ENCODE peak calls at places on chromosome X, in six cellular contexts. N is GM13977, I is body of pancreas, M is fibroblast of mammary gland, G is GM20000, O is endodermal cell. U is an unnamed sample.

GRCh38 chrX:10254746-10255145 is 98.0 kb downstream of the CLCN4 start:
- DNase-seq in N (no peak), I (peak; percentile 7), M (no peak), G (no peak), O (no peak), U (no peak)

GRCh38 chrX:108735680-108736508 is 469 bp downstream of the IRS4 start:
- DNase-seq in N (peak; percentile 21), I (no peak), M (no peak), G (peak; percentile 7), O (no peak), U (peak; percentile 8)

GRCh38 chrX:6852869-6853268 is 294.6 kb upstream of the STS start:
- DNase-seq in N (no peak), I (no peak), M (no peak), G (no peak), O (no peak), U (no peak)

GRCh38 chrX:68831405-68832100 is 2.7 kb downstream of the EFNB1 start:
- DNase-seq in N (no peak), I (no peak), M (no peak), G (no peak), O (peak; percentile 47), U (no peak)

GRCh38 chrX:11137543-11138139 is 26.5 kb downstream of the HCCS start:
- DNase-seq in N (peak; percentile 59), I (no peak), M (peak; percentile 64), G (peak; percentile 30), O (no peak), U (peak; percentile 20)

GRCh38 chrX:135425566-135425965 is 3.8 kb downstream of the SMIM10L2A start:
- DNase-seq in N (no peak), I (no peak), M (peak; percentile 3), G (no peak), O (no peak), U (no peak)

GRCh38 chrX:136030357-136031225 is 45.4 kb downstream of the SLC9A6 start:
- DNase-seq in N (no peak), I (peak; percentile 9), M (peak; percentile 63), G (no peak), O (no peak), U (no peak)

GRCh38 chrX:132861076-132861475 is 97.4 kb downstream of the HS6ST2 start:
- DNase-seq in N (no peak), I (no peak), M (no peak), G (no peak), O (no peak), U (no peak)

GRCh38 chrX:357693-358471 is 28.8 kb downstream of the PPP2R3B start:
- DNase-seq in N (no peak), I (no peak), M (peak; percentile 55), G (no peak), O (no peak), U (no peak)

DNA sequence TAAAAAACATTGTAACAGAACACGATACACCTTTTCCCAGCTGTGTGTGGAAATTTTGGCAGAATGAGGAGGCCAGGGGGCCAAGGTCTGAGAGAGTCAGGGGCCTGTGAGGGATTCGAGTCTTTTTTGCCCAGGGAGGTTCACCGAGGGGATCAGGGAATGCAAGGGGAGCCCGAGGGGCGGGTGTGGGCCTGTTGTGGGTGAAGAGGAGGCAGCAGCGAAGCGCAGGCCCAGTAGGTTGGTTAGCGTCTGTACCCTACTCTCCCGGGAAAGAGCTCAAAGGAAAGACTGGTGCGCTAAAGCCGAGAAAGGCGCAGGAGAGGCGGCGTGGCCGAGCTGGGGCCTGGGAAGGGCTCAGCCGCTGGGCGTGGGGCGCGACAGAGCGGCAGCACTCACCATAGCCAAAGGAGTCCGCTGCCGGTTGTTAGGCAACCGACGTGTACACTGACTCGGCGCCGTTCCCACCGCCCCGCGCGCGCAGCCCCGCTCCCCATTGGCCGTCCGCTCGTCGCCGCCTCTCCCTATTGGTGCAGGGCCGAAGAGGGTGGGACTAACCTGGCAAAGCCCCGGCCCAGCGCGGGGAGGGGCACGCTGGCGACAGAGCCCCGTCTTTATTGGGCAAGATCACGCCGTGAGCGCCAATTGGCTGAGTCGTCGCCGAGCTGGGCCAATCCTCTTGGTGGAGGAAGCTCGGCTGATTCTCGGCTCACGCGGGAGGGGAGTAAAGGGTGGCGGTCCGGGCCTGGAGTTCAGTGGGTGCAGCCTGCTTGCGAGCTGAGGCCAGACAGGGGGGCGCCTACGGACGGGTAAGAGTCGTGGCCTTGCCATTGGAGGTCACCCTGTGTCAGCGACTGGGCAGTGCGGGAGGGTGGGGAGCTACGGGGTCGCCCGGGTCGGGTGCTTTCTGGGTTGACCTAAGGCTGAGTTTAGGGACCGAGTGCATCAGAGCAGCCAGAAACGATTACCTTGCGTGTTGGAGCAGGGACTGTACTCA is at the start of the genes CETN2 and NSDHL:
- DNase-seq in N (peak; percentile 92), I (peak; percentile 96), M (peak; percentile 93), G (peak; percentile 92), O (peak; percentile 97), U (peak; percentile 95)
- TF ChIP-seq CTCF in N (no peak), I (no peak), M (no peak), G (no peak), O (no peak), U (no peak)

DNA sequence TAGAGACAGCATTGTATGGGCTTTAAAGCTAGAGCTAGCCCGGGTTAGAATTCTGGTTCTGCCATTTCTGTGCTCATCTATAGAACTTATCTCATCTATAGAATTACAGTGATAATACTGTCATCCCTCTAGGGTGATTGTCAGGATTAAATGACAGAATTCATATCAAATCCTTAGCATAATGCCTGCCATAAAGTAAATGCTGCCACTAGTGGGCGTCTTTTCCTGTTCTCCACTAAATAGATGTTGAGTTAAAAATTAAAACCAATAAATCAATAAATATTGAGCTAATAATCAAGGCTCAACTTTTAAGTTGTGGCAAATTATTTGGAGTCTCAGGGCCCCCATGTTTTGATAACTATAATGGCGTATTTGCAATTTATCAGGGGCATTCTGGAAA is 19.7 kb downstream of the GRIA3 start:
- DNase-seq in N (no peak), I (no peak), M (no peak), G (no peak), O (no peak), U (no peak)
- TF ChIP-seq CTCF in N (no peak), I (no peak), M (peak; percentile 27), G (no peak), O (peak; percentile 63), U (no peak)

GRCh38 chrX:17014216-17014615 is 67.8 kb downstream of the REPS2 start:
- DNase-seq in N (no peak), I (no peak), M (no peak), G (no peak), O (peak; percentile 63), U (no peak)

GRCh38 chrX:17020371-17020770 is 73.9 kb downstream of the REPS2 start:
- DNase-seq in N (no peak), I (no peak), M (peak; percentile 61), G (no peak), O (no peak), U (no peak)

GRCh38 chrX:17022205-17022604 is 75.7 kb downstream of the REPS2 start:
- DNase-seq in N (no peak), I (no peak), M (peak; percentile 90), G (no peak), O (no peak), U (no peak)

GRCh38 chrX:17020828-17021821 is 74.7 kb downstream of the REPS2 start:
- DNase-seq in N (no peak), I (no peak), M (peak; percentile 60), G (no peak), O (no peak), U (no peak)

DNA sequence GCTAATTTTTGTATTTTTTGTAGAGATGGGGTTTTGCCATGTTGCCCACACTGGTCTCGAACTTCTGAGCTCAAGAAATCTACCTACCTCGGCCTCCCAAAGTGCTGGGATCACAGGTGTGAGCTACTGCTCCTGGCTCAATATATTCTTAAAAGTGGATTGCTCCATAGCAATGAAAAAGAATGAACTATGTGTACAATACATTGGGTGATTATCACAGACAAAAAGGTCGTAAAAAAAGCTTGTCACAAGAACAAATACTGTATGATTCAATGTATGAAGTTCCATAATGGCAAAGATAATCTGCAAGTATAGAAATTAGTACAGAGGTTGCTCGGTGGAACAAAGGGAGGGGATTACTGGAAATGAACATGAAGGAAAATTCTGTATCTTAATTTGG is 70.7 kb downstream of the REPS2 start:
- DNase-seq in N (no peak), I (no peak), M (no peak), G (no peak), O (no peak), U (no peak)
- TF ChIP-seq CTCF in N (no peak), I (no peak), M (no peak), G (no peak), O (no peak), U (no peak)

GRCh38 chrX:153636716-153637115 is 10.3 kb upstream of the DUSP9 start:
- DNase-seq in N (no peak), I (no peak), M (no peak), G (no peak), O (no peak), U (peak; percentile 5)

GRCh38 chrX:153635388-153635787 is 11.6 kb upstream of the DUSP9 start:
- DNase-seq in N (no peak), I (no peak), M (no peak), G (no peak), O (peak; percentile 15), U (no peak)

GRCh38 chrX:153637121-153638040 is 9.6 kb upstream of the DUSP9 start:
- DNase-seq in N (no peak), I (no peak), M (no peak), G (no peak), O (peak; percentile 30), U (peak; percentile 8)

GRCh38 chrX:153634832-153635231 is 12.2 kb upstream of the DUSP9 start:
- DNase-seq in N (no peak), I (no peak), M (no peak), G (no peak), O (peak; percentile 26), U (no peak)

GRCh38 chrX:153635788-153636668 is 11.0 kb upstream of the DUSP9 start:
- DNase-seq in N (peak; percentile 22), I (no peak), M (peak; percentile 4), G (peak; percentile 22), O (peak; percentile 92), U (peak; percentile 26)
- TF ChIP-seq CTCF in N (peak; percentile 37), I (no peak), M (peak; percentile 25), G (no peak), O (peak; percentile 74), U (peak; percentile 28)

GRCh38 chrX:30190426-30190825 is 24.9 kb upstream of the MAGEB2 start:
- DNase-seq in N (no peak), I (no peak), M (no peak), G (no peak), O (no peak), U (no peak)
- TF ChIP-seq CTCF in N (no peak), I (no peak), M (no peak), G (no peak), O (no peak), U (no peak)

GRCh38 chrX:150874448-150874847 is 24.0 kb downstream of the CD99L2 start:
- DNase-seq in N (no peak), I (no peak), M (no peak), G (no peak), O (no peak), U (no peak)
- TF ChIP-seq CTCF in N (no peak), I (no peak), M (no peak), G (no peak), O (no peak), U (no peak)

GRCh38 chrX:154354516-154354915 is 19.9 kb downstream of the FLNA start:
- DNase-seq in N (no peak), I (no peak), M (no peak), G (no peak), O (no peak), U (no peak)
- TF ChIP-seq CTCF in N (no peak), I (no peak), M (no peak), G (no peak), O (no peak), U (no peak)

GRCh38 chrX:140933874-140934655 is 68.3 kb upstream of the SPANXB1 start:
- DNase-seq in N (no peak), I (no peak), M (no peak), G (no peak), O (no peak), U (no peak)

GRCh38 chrX:140928739-140929138 is 73.7 kb upstream of the SPANXB1 start:
- DNase-seq in N (no peak), I (no peak), M (no peak), G (no peak), O (no peak), U (no peak)

GRCh38 chrX:140933056-140933455 is 69.3 kb upstream of the SPANXB1 start:
- DNase-seq in N (no peak), I (no peak), M (no peak), G (no peak), O (no peak), U (no peak)
- TF ChIP-seq CTCF in N (no peak), I (no peak), M (no peak), G (no peak), O (no peak), U (no peak)

U was measured in GM10248.